ENCODE peak calls at places on chromosomes 5 and 9, in seven cellular contexts. One of them, this sample, is unnamed.

GRCh38 chr5:143652104-143652700 is 159.8 kb upstream of the HMHB1 start:
- DNase-seq in ascending aorta: no peak
- DNase-seq in brain microvascular endothelial cell: no peak
- DNase-seq in cardiac muscle cell: no peak
- DNase-seq in adrenal gland: no peak
- DNase-seq in heart left ventricle: no peak
- DNase-seq in astrocyte: peak
- DNase-seq in this sample: no peak

GRCh38 chr9:17793713-17794622 is 215.1 kb downstream of the SH3GL2 start:
- DNase-seq in ascending aorta: no peak
- DNase-seq in brain microvascular endothelial cell: peak
- DNase-seq in cardiac muscle cell: no peak
- DNase-seq in adrenal gland: no peak
- DNase-seq in heart left ventricle: no peak
- DNase-seq in astrocyte: no peak
- DNase-seq in this sample: no peak

GRCh38 chr9:97726716-97727115 is 29.6 kb upstream of the XPA start:
- DNase-seq in ascending aorta: no peak
- DNase-seq in brain microvascular endothelial cell: no peak
- DNase-seq in cardiac muscle cell: no peak
- DNase-seq in adrenal gland: no peak
- DNase-seq in heart left ventricle: no peak
- DNase-seq in astrocyte: no peak
- DNase-seq in this sample: no peak

GRCh38 chr9:134692573-134692860 is 50.9 kb downstream of the COL5A1 start:
- DNase-seq in ascending aorta: no peak
- DNase-seq in brain microvascular endothelial cell: no peak
- DNase-seq in cardiac muscle cell: no peak
- DNase-seq in adrenal gland: no peak
- DNase-seq in heart left ventricle: no peak
- DNase-seq in astrocyte: no peak
- DNase-seq in this sample: no peak

GRCh38 chr5:137572042-137572695 is 73.0 kb upstream of the SPOCK1 start:
- DNase-seq in ascending aorta: no peak
- DNase-seq in brain microvascular endothelial cell: no peak
- DNase-seq in cardiac muscle cell: no peak
- DNase-seq in adrenal gland: no peak
- DNase-seq in heart left ventricle: no peak
- DNase-seq in astrocyte: peak
- DNase-seq in this sample: no peak

GRCh38 chr5:153749941-153750340 is 259.5 kb downstream of the GRIA1 start:
- DNase-seq in ascending aorta: no peak
- DNase-seq in brain microvascular endothelial cell: no peak
- DNase-seq in cardiac muscle cell: no peak
- DNase-seq in adrenal gland: no peak
- DNase-seq in heart left ventricle: no peak
- DNase-seq in astrocyte: no peak
- DNase-seq in this sample: no peak

GRCh38 chr5:168311061-168311566 is 19.7 kb downstream of the WWC1 start:
- DNase-seq in ascending aorta: no peak
- DNase-seq in brain microvascular endothelial cell: no peak
- DNase-seq in cardiac muscle cell: no peak
- DNase-seq in adrenal gland: no peak
- DNase-seq in heart left ventricle: no peak
- DNase-seq in astrocyte: no peak
- DNase-seq in this sample: no peak

GRCh38 chr5:132221781-132222648 is 5.6 kb downstream of the P4HA2 start:
- DNase-seq in ascending aorta: peak
- DNase-seq in brain microvascular endothelial cell: no peak
- DNase-seq in cardiac muscle cell: no peak
- DNase-seq in adrenal gland: no peak
- DNase-seq in heart left ventricle: peak
- DNase-seq in astrocyte: peak
- DNase-seq in this sample: peak

GRCh38 chr5:38414348-38414747 is 142.1 kb downstream of the LIFR start:
- DNase-seq in ascending aorta: no peak
- DNase-seq in brain microvascular endothelial cell: no peak
- DNase-seq in cardiac muscle cell: no peak
- DNase-seq in adrenal gland: no peak
- DNase-seq in heart left ventricle: no peak
- DNase-seq in astrocyte: no peak
- DNase-seq in this sample: no peak

GRCh38 chr9:109972026-109973005 is 192.3 kb downstream of the PALM2AKAP2 start:
- DNase-seq in ascending aorta: no peak
- DNase-seq in brain microvascular endothelial cell: no peak
- DNase-seq in cardiac muscle cell: no peak
- DNase-seq in adrenal gland: peak
- DNase-seq in heart left ventricle: no peak
- DNase-seq in astrocyte: no peak
- DNase-seq in this sample: no peak

GRCh38 chr5:89878733-89879132 is 530.8 kb downstream of the CETN3 start:
- DNase-seq in ascending aorta: no peak
- DNase-seq in brain microvascular endothelial cell: no peak
- DNase-seq in cardiac muscle cell: no peak
- DNase-seq in adrenal gland: no peak
- DNase-seq in heart left ventricle: no peak
- DNase-seq in astrocyte: no peak
- DNase-seq in this sample: no peak

GRCh38 chr9:36956908-36957307 is 77.2 kb downstream of the PAX5 start:
- DNase-seq in ascending aorta: peak
- DNase-seq in brain microvascular endothelial cell: no peak
- DNase-seq in cardiac muscle cell: no peak
- DNase-seq in adrenal gland: peak
- DNase-seq in heart left ventricle: no peak
- DNase-seq in astrocyte: no peak
- DNase-seq in this sample: no peak

GRCh38 chr5:115559524-115559923 is 14.9 kb upstream of the FEM1C start:
- DNase-seq in ascending aorta: no peak
- DNase-seq in brain microvascular endothelial cell: peak
- DNase-seq in cardiac muscle cell: no peak
- DNase-seq in adrenal gland: no peak
- DNase-seq in heart left ventricle: no peak
- DNase-seq in astrocyte: peak
- DNase-seq in this sample: no peak

GRCh38 chr5:77292026-77292757 is 81.7 kb downstream of the PDE8B start:
- DNase-seq in ascending aorta: no peak
- DNase-seq in brain microvascular endothelial cell: peak
- DNase-seq in cardiac muscle cell: no peak
- DNase-seq in adrenal gland: no peak
- DNase-seq in heart left ventricle: no peak
- DNase-seq in astrocyte: peak
- DNase-seq in this sample: no peak

GRCh38 chr5:155651-156410 is 35.5 kb upstream of the LRRC14B start:
- DNase-seq in ascending aorta: no peak
- DNase-seq in brain microvascular endothelial cell: no peak
- DNase-seq in cardiac muscle cell: no peak
- DNase-seq in adrenal gland: peak
- DNase-seq in heart left ventricle: no peak
- DNase-seq in astrocyte: no peak
- DNase-seq in this sample: no peak

GRCh38 chr5:78483809-78484521 is 123.5 kb downstream of the SCAMP1 start:
- DNase-seq in ascending aorta: no peak
- DNase-seq in brain microvascular endothelial cell: peak
- DNase-seq in cardiac muscle cell: no peak
- DNase-seq in adrenal gland: no peak
- DNase-seq in heart left ventricle: no peak
- DNase-seq in astrocyte: peak
- DNase-seq in this sample: no peak
- H3K27ac ChIP-seq in ascending aorta: no peak
- H3K27ac ChIP-seq in brain microvascular endothelial cell: peak
- H3K27ac ChIP-seq in cardiac muscle cell: peak
- H3K27ac ChIP-seq in adrenal gland: no peak
- H3K27ac ChIP-seq in heart left ventricle: no peak
- H3K27ac ChIP-seq in astrocyte: no peak
- H3K27ac ChIP-seq in this sample: no peak

DNA sequence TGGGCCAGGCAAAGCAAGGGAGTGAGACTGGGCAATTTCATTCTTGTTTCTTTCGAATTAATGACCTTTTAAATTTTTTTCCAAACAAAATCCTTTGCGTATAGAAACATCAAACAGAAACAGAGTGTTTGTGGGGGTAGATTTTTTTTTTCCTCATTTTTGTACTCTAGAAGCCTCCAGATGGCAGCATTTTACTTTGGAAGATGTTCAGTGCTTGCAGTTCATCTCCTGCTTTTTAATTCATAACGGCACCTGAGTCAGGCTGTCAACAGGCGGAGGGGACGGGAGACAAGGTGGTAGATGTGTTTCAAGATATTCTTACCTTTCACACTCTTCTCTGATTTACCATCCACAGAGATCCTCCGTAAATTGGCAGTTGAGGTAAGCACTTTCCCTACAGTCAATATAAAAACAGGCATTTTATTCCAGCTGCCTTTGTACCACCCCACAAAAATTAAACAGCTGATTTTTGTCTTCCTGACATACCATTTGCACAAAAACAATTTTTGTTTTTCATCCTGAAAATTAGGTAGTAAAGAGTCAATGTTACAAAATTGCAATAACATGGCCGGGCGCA is 99.5 kb upstream of the FBXL17 start:
- DNase-seq in ascending aorta: no peak
- DNase-seq in brain microvascular endothelial cell: peak
- DNase-seq in cardiac muscle cell: peak
- DNase-seq in adrenal gland: no peak
- DNase-seq in heart left ventricle: no peak
- DNase-seq in astrocyte: no peak
- DNase-seq in this sample: no peak
- TF ChIP-seq CTCF in ascending aorta: no peak
- TF ChIP-seq CTCF in brain microvascular endothelial cell: peak
- TF ChIP-seq CTCF in cardiac muscle cell: peak
- TF ChIP-seq CTCF in adrenal gland: peak
- TF ChIP-seq CTCF in heart left ventricle: peak
- TF ChIP-seq CTCF in astrocyte: peak
- TF ChIP-seq CTCF in this sample: no peak

GRCh38 chr5:41009228-41009627 is 61.9 kb downstream of the MROH2B start:
- DNase-seq in ascending aorta: no peak
- DNase-seq in brain microvascular endothelial cell: peak
- DNase-seq in cardiac muscle cell: no peak
- DNase-seq in adrenal gland: peak
- DNase-seq in heart left ventricle: peak
- DNase-seq in astrocyte: no peak
- DNase-seq in this sample: no peak

GRCh38 chr5:40999966-41000365 is 71.2 kb downstream of the MROH2B start:
- DNase-seq in ascending aorta: no peak
- DNase-seq in brain microvascular endothelial cell: no peak
- DNase-seq in cardiac muscle cell: no peak
- DNase-seq in adrenal gland: no peak
- DNase-seq in heart left ventricle: no peak
- DNase-seq in astrocyte: no peak
- DNase-seq in this sample: no peak

GRCh38 chr5:41004931-41005330 is 66.2 kb downstream of the MROH2B start:
- DNase-seq in ascending aorta: no peak
- DNase-seq in brain microvascular endothelial cell: no peak
- DNase-seq in cardiac muscle cell: no peak
- DNase-seq in adrenal gland: no peak
- DNase-seq in heart left ventricle: no peak
- DNase-seq in astrocyte: no peak
- DNase-seq in this sample: no peak

DNA sequence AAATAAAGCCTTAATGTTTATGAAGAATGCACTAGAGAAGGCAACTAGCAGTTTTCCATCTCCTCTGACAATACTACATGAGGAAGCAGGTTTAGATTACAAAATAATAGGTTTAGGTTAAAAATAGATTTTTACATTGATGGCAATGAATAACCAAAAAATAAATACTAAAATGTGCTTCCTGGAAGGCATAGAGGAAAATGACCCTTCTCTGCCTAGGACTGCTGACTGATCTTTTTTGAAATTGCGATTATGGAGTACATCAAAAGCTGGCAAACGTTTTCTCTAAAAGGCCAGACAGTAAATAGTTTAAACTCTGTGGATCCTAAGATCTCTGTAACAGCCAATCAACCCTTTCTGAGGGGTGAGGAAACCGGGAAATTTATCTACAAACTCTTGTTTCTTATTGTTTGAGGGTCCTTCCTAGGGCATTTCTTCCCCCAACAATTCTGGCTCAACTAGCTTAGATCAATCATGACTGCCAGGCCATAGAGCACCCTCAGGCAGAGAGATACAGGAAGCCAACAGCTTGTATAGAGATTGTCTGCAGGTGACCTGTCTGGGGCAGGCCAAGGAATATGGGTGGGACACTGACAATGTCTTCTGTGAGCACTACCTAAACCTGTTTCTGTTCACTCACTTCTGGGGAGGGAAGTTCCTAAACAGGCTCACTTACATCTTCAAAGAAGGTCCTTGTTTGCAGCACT is 67.3 kb downstream of the MROH2B start:
- DNase-seq in ascending aorta: no peak
- DNase-seq in brain microvascular endothelial cell: no peak
- DNase-seq in cardiac muscle cell: no peak
- DNase-seq in adrenal gland: no peak
- DNase-seq in heart left ventricle: no peak
- DNase-seq in astrocyte: no peak
- DNase-seq in this sample: no peak
- H3K27ac ChIP-seq in ascending aorta: no peak
- H3K27ac ChIP-seq in brain microvascular endothelial cell: no peak
- H3K27ac ChIP-seq in cardiac muscle cell: no peak
- H3K27ac ChIP-seq in adrenal gland: no peak
- H3K27ac ChIP-seq in heart left ventricle: no peak
- H3K27ac ChIP-seq in astrocyte: no peak
- H3K27ac ChIP-seq in this sample: no peak

GRCh38 chr5:58986281-58986680 is 403.4 kb downstream of the RAB3C start:
- DNase-seq in ascending aorta: no peak
- DNase-seq in brain microvascular endothelial cell: no peak
- DNase-seq in cardiac muscle cell: no peak
- DNase-seq in adrenal gland: no peak
- DNase-seq in heart left ventricle: no peak
- DNase-seq in astrocyte: no peak
- DNase-seq in this sample: no peak

GRCh38 chr5:58984009-58984525 is 401.2 kb downstream of the RAB3C start:
- DNase-seq in ascending aorta: no peak
- DNase-seq in brain microvascular endothelial cell: no peak
- DNase-seq in cardiac muscle cell: no peak
- DNase-seq in adrenal gland: no peak
- DNase-seq in heart left ventricle: no peak
- DNase-seq in astrocyte: no peak
- DNase-seq in this sample: no peak

GRCh38 chr5:58985759-58986158 is 402.9 kb downstream of the RAB3C start:
- DNase-seq in ascending aorta: no peak
- DNase-seq in brain microvascular endothelial cell: no peak
- DNase-seq in cardiac muscle cell: no peak
- DNase-seq in adrenal gland: no peak
- DNase-seq in heart left ventricle: no peak
- DNase-seq in astrocyte: no peak
- DNase-seq in this sample: no peak

GRCh38 chr5:58983496-58983895 is 400.6 kb downstream of the RAB3C start:
- DNase-seq in ascending aorta: no peak
- DNase-seq in brain microvascular endothelial cell: no peak
- DNase-seq in cardiac muscle cell: peak
- DNase-seq in adrenal gland: no peak
- DNase-seq in heart left ventricle: no peak
- DNase-seq in astrocyte: no peak
- DNase-seq in this sample: no peak

DNA sequence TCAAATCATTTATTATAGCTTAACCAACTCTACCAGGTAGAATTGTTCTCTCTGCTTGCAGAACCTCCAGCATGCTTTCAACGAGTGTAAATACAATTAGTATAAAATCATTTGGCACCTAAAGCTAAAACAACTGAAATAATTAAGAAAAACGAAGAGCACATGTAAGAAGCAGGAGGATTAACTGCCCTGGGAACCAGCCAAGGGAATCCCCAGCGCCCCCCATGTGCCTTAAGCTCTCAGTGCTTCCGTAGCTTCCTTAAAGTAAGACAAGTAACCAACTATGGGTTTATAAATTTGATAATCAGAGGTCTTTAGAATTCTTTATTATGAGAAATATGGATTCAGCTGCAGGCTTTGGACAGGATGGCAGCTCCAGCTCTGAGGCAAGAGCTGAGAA is 402.4 kb downstream of the RAB3C start:
- DNase-seq in ascending aorta: no peak
- DNase-seq in brain microvascular endothelial cell: no peak
- DNase-seq in cardiac muscle cell: no peak
- DNase-seq in adrenal gland: no peak
- DNase-seq in heart left ventricle: no peak
- DNase-seq in astrocyte: no peak
- DNase-seq in this sample: no peak
- TF ChIP-seq CTCF in ascending aorta: no peak
- TF ChIP-seq CTCF in brain microvascular endothelial cell: no peak
- TF ChIP-seq CTCF in cardiac muscle cell: no peak
- TF ChIP-seq CTCF in adrenal gland: no peak
- TF ChIP-seq CTCF in heart left ventricle: no peak
- TF ChIP-seq CTCF in astrocyte: no peak
- TF ChIP-seq CTCF in this sample: no peak

This sample was measured in tibial artery.